ENCODE peak calls at places on chromosomes 2 and 18, in six cellular contexts. B is mesenchymal stem cell, E is IMR-90, V is neuronal stem cell, C is H9, P is H1. Y is an unnamed sample.

GRCh38 chr18:6052449-6052913 is 157.2 kb upstream of the TMEM200C start:
- DNase-seq in B (no peak), E (peak; percentile 7), P (no peak), C (no peak), V (no peak), Y (no peak)

GRCh38 chr2:72146357-72147302 is 1.0 kb downstream of the CYP26B1 start:
- DNase-seq in V (no peak), C (peak; percentile 53), B (no peak), P (peak; percentile 58), E (no peak), Y (no peak)

GRCh38 chr18:21949326-21950015 is 208.9 kb downstream of the MIB1 start:
- DNase-seq in C (no peak), E (no peak), P (no peak), V (no peak), B (no peak), Y (no peak)

GRCh38 chr2:191451116-191451515 is 205.9 kb downstream of the MYO1B start:
- DNase-seq in P (no peak), V (no peak), C (no peak), B (no peak), E (no peak), Y (no peak)

GRCh38 chr2:179671314-179671713 is 190.1 kb downstream of the ZNF385B start:
- DNase-seq in C (no peak), B (no peak), V (no peak), P (no peak), E (no peak), Y (no peak)

GRCh38 chr18:80109676-80110078 is 615 bp downstream of the ADNP2 start:
- DNase-seq in P (peak; percentile 71), E (peak; percentile 31), C (peak; percentile 67), V (peak; percentile 43), B (peak; percentile 68), Y (no peak)

GRCh38 chr2:24009680-24010476 is at the start of gene MFSD2B:
- DNase-seq in P (no peak), B (no peak), V (peak; percentile 9), C (no peak), E (no peak), Y (no peak)

GRCh38 chr18:49243391-49243790 is 217.1 kb downstream of the DYM start:
- DNase-seq in B (no peak), C (no peak), E (no peak), P (no peak), V (no peak), Y (peak; percentile 73)

GRCh38 chr2:235391964-235392615 is 101.8 kb upstream of the AGAP1 start:
- DNase-seq in C (no peak), B (no peak), V (no peak), P (no peak), E (no peak), Y (no peak)

GRCh38 chr2:30293303-30293912 is 62.1 kb downstream of the LBH start:
- DNase-seq in E (peak; percentile 100), C (no peak), V (no peak), B (peak; percentile 82), P (no peak), Y (no peak)

GRCh38 chr2:64426191-64426952 is 27.6 kb upstream of the LGALSL start:
- DNase-seq in E (peak; percentile 16), P (no peak), V (no peak), B (peak; percentile 61), C (no peak), Y (peak; percentile 57)

GRCh38 chr2:21024198-21024597 is 19.7 kb downstream of the APOB start:
- DNase-seq in B (no peak), P (no peak), C (no peak), V (no peak), E (no peak), Y (no peak)

GRCh38 chr18:11224166-11224565 is 74.8 kb upstream of the PIEZO2 start:
- DNase-seq in E (no peak), V (no peak), P (no peak), C (no peak), B (no peak), Y (no peak)

GRCh38 chr2:48619526-48619925 is 1.9 kb downstream of the GTF2A1L start:
- DNase-seq in P (no peak), B (no peak), C (no peak), V (no peak), E (no peak), Y (peak; percentile 68)

GRCh38 chr2:119753041-119753929 is 6.4 kb upstream of the PTPN4 start:
- DNase-seq in P (peak; percentile 47), V (no peak), B (peak; percentile 54), E (peak; percentile 56), C (no peak), Y (no peak)

GRCh38 chr2:166180951-166181812 is 53.4 kb upstream of the SCN1A start:
- DNase-seq in V (peak; percentile 51), P (peak; percentile 81), C (peak; percentile 72), E (peak; percentile 56), B (peak; percentile 43), Y (peak; percentile 34)

GRCh38 chr18:11747731-11748130 is 58.7 kb downstream of the GNAL start:
- DNase-seq in P (no peak), C (peak; percentile 58), E (no peak), B (no peak), V (no peak), Y (no peak)

GRCh38 chr2:207749873-207750272 is 19.8 kb downstream of the FZD5 start:
- DNase-seq in V (no peak), B (no peak), C (no peak), E (peak; percentile 71), P (no peak), Y (no peak)

GRCh38 chr2:231190531-231191197 is 7.8 kb upstream of the ARMC9 start:
- DNase-seq in E (no peak), V (no peak), C (peak; percentile 84), B (peak; percentile 75), P (peak; percentile 84), Y (no peak)

GRCh38 chr18:31105733-31106132 is 3.5 kb upstream of the DSC2 start:
- DNase-seq in E (no peak), P (no peak), V (no peak), B (no peak), C (no peak), Y (no peak)

GRCh38 chr2:142834003-142834402 is 43.5 kb upstream of the KYNU start:
- DNase-seq in C (no peak), E (peak; percentile 64), V (no peak), P (no peak), B (peak; percentile 35), Y (no peak)

GRCh38 chr2:228426502-228427216 is 245.2 kb upstream of the SPHKAP start:
- DNase-seq in E (no peak), V (no peak), C (no peak), B (no peak), P (no peak), Y (no peak)

GRCh38 chr2:23385748-23386421 is 906 bp downstream of the KLHL29 start:
- DNase-seq in P (no peak), C (no peak), B (peak; percentile 45), E (no peak), V (no peak), Y (no peak)

GRCh38 chr18:4241218-4241617 is 213.9 kb downstream of the DLGAP1 start:
- DNase-seq in P (no peak), B (no peak), C (no peak), E (no peak), V (no peak), Y (no peak)

GRCh38 chr2:48725696-48726494 is 29.6 kb downstream of the LHCGR start:
- DNase-seq in C (peak; percentile 43), P (peak; percentile 37), B (no peak), E (no peak), V (no peak), Y (no peak)

GRCh38 chr2:11831415-11831814 is 85.0 kb downstream of the LPIN1 start:
- DNase-seq in B (no peak), V (no peak), C (no peak), P (no peak), E (no peak), Y (no peak)

GRCh38 chr2:11830708-11831301 is 84.4 kb downstream of the LPIN1 start:
- DNase-seq in B (no peak), E (no peak), V (no peak), P (no peak), C (no peak), Y (no peak)

GRCh38 chr2:11829324-11829946 is 83.0 kb downstream of the LPIN1 start:
- DNase-seq in E (peak; percentile 34), B (peak; percentile 73), V (peak; percentile 71), P (peak; percentile 65), C (peak; percentile 91), Y (no peak)

GRCh38 chr2:11828933-11829323 is 82.5 kb downstream of the LPIN1 start:
- DNase-seq in P (no peak), E (no peak), B (no peak), C (no peak), V (no peak), Y (no peak)

DNA sequence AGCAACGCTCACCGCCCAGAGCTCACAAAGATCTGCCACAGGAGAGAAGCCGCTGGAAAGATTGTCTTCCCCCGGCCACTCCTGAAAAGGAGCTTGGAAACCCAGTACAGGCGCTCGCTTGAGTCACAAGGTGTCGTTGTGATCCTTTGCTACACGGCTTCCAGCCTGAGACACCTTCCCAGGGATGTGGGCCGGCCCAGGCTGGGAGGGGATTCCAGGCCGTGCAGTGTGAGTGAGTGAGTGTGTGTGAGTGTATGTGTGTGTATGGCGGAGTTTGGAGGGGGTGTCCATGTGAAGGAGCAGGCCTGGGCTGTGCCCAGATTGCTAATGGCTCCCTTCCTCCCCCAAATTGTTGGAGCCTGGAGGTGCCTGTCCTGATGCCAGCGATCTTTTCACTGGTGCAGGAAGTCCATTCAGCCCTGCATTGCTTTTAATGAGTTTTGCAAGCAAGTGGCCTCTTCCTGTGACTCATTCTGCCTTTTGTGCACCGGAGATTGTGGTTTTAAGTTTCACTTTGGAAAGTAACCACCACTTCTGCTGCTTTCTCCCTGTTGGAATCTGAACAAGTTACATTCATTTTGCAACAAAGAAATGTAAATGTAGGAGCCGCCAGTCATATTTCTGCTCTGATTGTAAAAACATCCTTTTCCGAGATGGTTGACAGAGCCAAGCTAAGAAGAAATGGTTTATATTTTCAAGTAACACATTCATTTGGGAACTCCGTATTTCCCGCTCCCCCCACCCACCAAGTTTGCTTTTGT is 83.7 kb downstream of the LPIN1 start:
- DNase-seq in V (peak; percentile 75), E (peak; percentile 98), B (peak; percentile 98), P (peak; percentile 78), C (peak; percentile 90), Y (peak; percentile 91)
- H3K9me3 ChIP-seq in V (peaks cover 11% of the 10 kb centered on the region), E (peaks cover 6% of the 10 kb centered on the region), B (peaks cover 8% of the 10 kb centered on the region), P (no peaks in the 10 kb centered on the region), C (no peaks in the 10 kb centered on the region), Y (no peaks in the 10 kb centered on the region)

DNA sequence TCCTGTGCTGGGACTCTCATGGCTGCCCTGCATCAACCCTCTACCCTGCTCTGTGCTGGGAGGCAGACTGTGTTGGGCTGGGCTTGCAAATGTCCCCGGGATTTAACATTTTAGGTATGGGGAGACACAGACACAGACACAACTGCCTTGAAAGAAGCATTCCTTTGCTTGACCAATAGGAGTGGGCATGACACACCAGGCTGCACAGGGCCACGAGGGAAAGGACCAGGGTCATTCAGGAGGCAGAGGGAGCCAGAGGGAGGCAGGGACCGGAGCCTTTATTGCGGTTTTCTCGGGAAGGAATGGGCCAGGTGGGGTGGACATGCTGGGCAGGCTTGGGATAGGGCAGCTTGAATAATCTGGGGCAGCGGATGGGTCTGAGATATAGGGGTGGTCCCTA is 238.7 kb upstream of the COPS8 start:
- DNase-seq in E (no peak), C (peak; percentile 54), V (no peak), P (no peak), B (no peak), Y (no peak)
- H2AK5ac ChIP-seq in E (no peak overlapping the region), C (no peak overlapping the region), V (peak overlapping the region; percentile 23), P (peak overlapping the region; percentile 5), B (no peak overlapping the region), Y (no peak overlapping the region)

GRCh38 chr2:28532399-28532798 is 36.5 kb downstream of the PLB1 start:
- DNase-seq in B (no peak), V (no peak), C (no peak), P (no peak), E (no peak), Y (no peak)
- H3K4me1 ChIP-seq in B (no peaks in the 10 kb centered on the region), V (peaks cover 6% of the 10 kb centered on the region), C (no peaks in the 10 kb centered on the region), P (no peaks in the 10 kb centered on the region), E (no peaks in the 10 kb centered on the region), Y (peaks cover 2% of the 10 kb centered on the region)

GRCh38 chr18:13930964-13931363 is 15.6 kb upstream of the MC2R start:
- DNase-seq in C (no peak), P (no peak), B (no peak), E (no peak), V (no peak), Y (no peak)
- H3K9me3 ChIP-seq in C (no peaks in the 10 kb centered on the region), P (peaks cover 8% of the 10 kb centered on the region), B (peaks cover 16% of the 10 kb centered on the region), E (peaks cover 36% of the 10 kb centered on the region), V (no peaks in the 10 kb centered on the region), Y (peaks cover 2% of the 10 kb centered on the region)

Y was measured in trophoblast cell.